ENCODE peak calls at places on chromosomes 11 and 22, in ten cellular contexts. P is fibroblast of the aortic adventitia; Q is heart right ventricle; N is GM23338; G is A549; V is GM13977; Y is upper lobe of right lung; C is cardiac muscle cell; J is CD8-positive, alpha-beta T cell; T is fibroblast of villous mesenchyme. B is an unnamed sample.

GRCh38 chr11:26323837-26324236 is 8.1 kb upstream of the ANO3 start:
- DNase-seq in P (peak; percentile 11), Q (no peak), N (no peak), G (no peak), V (no peak), Y (no peak), C (no peak), J (no peak), T (no peak), B (no peak)

GRCh38 chr11:47724041-47724729 is 9.0 kb upstream of the AGBL2 start:
- DNase-seq in P (peak; percentile 75), Q (no peak), N (no peak), G (no peak), V (no peak), Y (no peak), C (peak; percentile 89), J (no peak), T (peak; percentile 95), B (no peak)

GRCh38 chr11:34910817-34911216 is 5.4 kb downstream of the APIP start:
- DNase-seq in P (no peak), Q (no peak), N (no peak), G (no peak), V (no peak), Y (no peak), C (no peak), J (no peak), T (no peak), B (no peak)

GRCh38 chr11:43508511-43508918 is 149.8 kb downstream of the TTC17 start:
- DNase-seq in P (peak; percentile 60), Q (no peak), N (no peak), G (no peak), V (no peak), Y (no peak), C (peak; percentile 52), J (no peak), T (peak; percentile 19), B (no peak)

GRCh38 chr11:59186130-59186594 is 14.2 kb downstream of the DTX4 start:
- DNase-seq in P (no peak), Q (no peak), N (peak; percentile 72), G (peak; percentile 41), V (peak; percentile 77), Y (peak; percentile 76), C (peak; percentile 25), J (peak; percentile 60), T (no peak), B (no peak)

GRCh38 chr11:22471405-22471804 is 133.2 kb downstream of the SLC17A6 start:
- DNase-seq in P (no peak), Q (no peak), N (no peak), G (no peak), V (no peak), Y (no peak), C (no peak), J (no peak), T (no peak), B (no peak)

GRCh38 chr11:69832561-69833413 is 13.6 kb upstream of the FGF3 start:
- DNase-seq in P (no peak), Q (no peak), N (peak; percentile 56), G (no peak), V (no peak), Y (peak; percentile 40), C (no peak), J (no peak), T (no peak), B (no peak)

GRCh38 chr11:12134239-12134590 is 23.8 kb downstream of the MICAL2 start:
- DNase-seq in P (no peak), Q (no peak), N (no peak), G (no peak), V (no peak), Y (peak; percentile 74), C (no peak), J (no peak), T (no peak), B (no peak)

GRCh38 chr22:32389685-32390084 is 22.4 kb downstream of the RTCB start:
- DNase-seq in P (peak; percentile 20), Q (no peak), N (peak; percentile 74), G (no peak), V (no peak), Y (no peak), C (peak; percentile 28), J (no peak), T (peak; percentile 8), B (no peak)

GRCh38 chr22:46844606-46845210 is 82.3 kb downstream of the TBC1D22A start:
- DNase-seq in P (no peak), Q (no peak), N (no peak), G (no peak), V (no peak), Y (no peak), C (peak; percentile 9), J (no peak), T (no peak), B (no peak)

GRCh38 chr11:119845756-119846155 is 116.8 kb upstream of the NECTIN1 start:
- DNase-seq in P (no peak), Q (no peak), N (no peak), G (no peak), V (no peak), Y (no peak), C (no peak), J (no peak), T (no peak), B (no peak)

GRCh38 chr11:110199184-110199981 is 97.0 kb downstream of the RDX start:
- DNase-seq in P (peak; percentile 80), Q (no peak), N (no peak), G (no peak), V (no peak), Y (no peak), C (peak; percentile 84), J (no peak), T (peak; percentile 85), B (no peak)

DNA sequence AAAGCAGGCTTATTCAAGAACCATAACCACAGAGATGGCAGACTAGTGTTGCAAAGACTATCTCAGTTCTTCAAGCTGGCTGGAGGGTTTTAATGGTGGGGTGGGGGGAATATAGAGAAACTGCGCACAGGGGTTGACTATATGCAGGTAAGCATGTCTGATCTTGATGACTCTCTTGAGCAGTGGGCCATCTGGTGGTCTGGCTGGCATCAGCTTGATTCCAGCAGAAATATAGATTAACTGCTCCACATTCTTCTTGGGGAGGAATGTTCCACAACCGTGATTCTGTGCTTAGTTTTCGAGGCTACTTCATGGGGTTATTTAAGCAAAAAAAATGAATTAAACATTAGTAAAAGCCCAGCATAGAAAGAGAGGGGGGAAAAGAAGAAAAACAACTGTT is 158.8 kb upstream of the PGR start:
- DNase-seq in P (no peak), Q (no peak), N (no peak), G (no peak), V (no peak), Y (no peak), C (no peak), J (no peak), T (no peak), B (no peak)
- TF ChIP-seq CTCF in P (no peak), Q (no peak), N (peak; percentile 39), G (no peak), V (no peak), Y (no peak), C (no peak), J (no peak), T (no peak), B (no peak)

GRCh38 chr22:20131593-20131855 is at the start of gene ZDHHC8:
- DNase-seq in P (no peak), Q (no peak), N (no peak), G (no peak), V (peak; percentile 85), Y (peak; percentile 78), C (peak; percentile 36), J (peak; percentile 45), T (peak; percentile 22), B (no peak)

GRCh38 chr22:20129747-20130014 is 1.9 kb upstream of the ZDHHC8 start:
- DNase-seq in P (no peak), Q (no peak), N (no peak), G (no peak), V (no peak), Y (no peak), C (no peak), J (no peak), T (no peak), B (no peak)

GRCh38 chr22:20128902-20129746 is 2.5 kb upstream of the ZDHHC8 start:
- DNase-seq in P (peak; percentile 16), Q (no peak), N (peak; percentile 78), G (no peak), V (no peak), Y (no peak), C (peak; percentile 46), J (peak; percentile 53), T (peak; percentile 30), B (no peak)

GRCh38 chr22:20130739-20131592 is 638 bp upstream of the ZDHHC8 start:
- DNase-seq in P (peak; percentile 64), Q (peak; percentile 88), N (peak; percentile 88), G (no peak), V (peak; percentile 92), Y (peak; percentile 94), C (peak; percentile 88), J (peak; percentile 81), T (peak; percentile 82), B (no peak)

GRCh38 chr22:20130319-20130718 is 1.3 kb upstream of the ZDHHC8 start:
- DNase-seq in P (no peak), Q (no peak), N (no peak), G (no peak), V (no peak), Y (no peak), C (no peak), J (no peak), T (no peak), B (no peak)
- TF ChIP-seq CTCF in P (no peak), Q (no peak), N (no peak), G (no peak), V (no peak), Y (no peak), C (no peak), J (peak; percentile 15), T (no peak), B (peak; percentile 14)

DNA sequence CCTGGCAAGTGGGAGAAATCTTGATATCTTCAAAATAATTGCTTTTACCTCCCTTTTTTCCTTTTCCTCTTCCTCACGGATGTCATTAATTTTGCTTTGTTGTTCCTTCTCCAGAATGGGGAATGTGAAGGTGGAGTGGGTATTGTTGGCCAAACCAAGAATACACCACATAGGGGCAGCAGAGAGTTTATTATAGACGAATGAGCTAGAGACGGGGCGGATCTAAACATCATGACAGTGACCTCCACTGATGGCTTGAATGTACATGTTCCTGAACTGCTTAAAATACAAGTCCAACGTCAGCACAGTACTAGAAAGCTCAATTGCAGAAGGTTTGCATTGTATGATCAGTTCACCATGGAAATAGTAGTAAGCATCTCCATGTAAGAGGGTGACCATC is 122.3 kb upstream of the SNX19 start:
- DNase-seq in P (no peak), Q (no peak), N (peak; percentile 85), G (no peak), V (peak; percentile 43), Y (no peak), C (peak; percentile 29), J (no peak), T (no peak), B (no peak)
- TF ChIP-seq CTCF in P (no peak), Q (peak; percentile 13), N (peak; percentile 76), G (no peak), V (peak; percentile 49), Y (no peak), C (peak; percentile 33), J (no peak), T (peak; percentile 41), B (peak; percentile 64)

DNA sequence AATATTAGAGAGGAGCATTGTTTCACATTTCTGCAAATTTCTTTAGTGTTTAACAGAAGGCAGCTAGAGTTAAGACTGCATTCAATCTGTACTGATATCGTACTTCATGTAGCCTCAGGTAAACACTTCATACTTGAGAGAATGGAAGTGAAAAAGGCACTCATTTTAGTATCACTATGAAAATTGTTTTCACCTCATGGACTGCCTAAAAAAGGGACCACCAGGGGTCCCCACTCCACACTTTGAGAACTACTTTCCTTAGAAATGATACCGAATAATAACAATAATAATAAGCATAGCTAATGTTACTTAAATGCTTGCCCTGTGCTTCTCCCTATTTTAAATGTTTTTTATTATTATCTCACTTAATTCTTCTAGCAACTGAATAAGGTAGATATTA is 95.1 kb downstream of the BLID start:
- DNase-seq in P (peak; percentile 54), Q (no peak), N (peak; percentile 38), G (no peak), V (no peak), Y (no peak), C (peak; percentile 54), J (no peak), T (peak; percentile 52), B (no peak)
- TF ChIP-seq CTCF in P (peak; percentile 56), Q (peak; percentile 54), N (peak; percentile 55), G (peak; percentile 36), V (no peak), Y (peak; percentile 45), C (peak; percentile 59), J (no peak), T (peak; percentile 65), B (peak; percentile 81)